ENCODE peak calls at places on chromosomes 6 and 20, in nine cellular contexts. K is ureter; O is left lung; R is activated T-cell treated with anti-CD3 and anti-CD28 coated beads, Interleukin-2, amount 50 U/mL, for 72 hours; V is mammary epithelial cell; N is AG08396; A is central memory CD4-positive, alpha-beta T cell; Q is T1000; M is HCEC 1CT. C is an unnamed sample.

GRCh38 chr6:149254241-149254640 is 63.3 kb upstream of the TAB2 start:
- DNase-seq in K (no peak), O (no peak), R (no peak), V (no peak), N (no peak), A (no peak), Q (no peak), M (no peak), C (no peak)

GRCh38 chr20:10603971-10604864 is 69.6 kb downstream of the JAG1 start:
- DNase-seq in K (peak; percentile 60), O (peak; percentile 56), R (no peak), V (peak; percentile 86), N (peak; percentile 77), A (no peak), Q (peak; percentile 36), M (peak; percentile 94), C (no peak)

GRCh38 chr20:33061626-33062025 is 7.9 kb downstream of the BPIFB3 start:
- DNase-seq in K (no peak), O (no peak), R (no peak), V (no peak), N (no peak), A (no peak), Q (no peak), M (no peak), C (no peak)

GRCh38 chr6:45371924-45372582 is 5.7 kb downstream of the SUPT3H start:
- DNase-seq in K (no peak), O (no peak), R (no peak), V (no peak), N (no peak), A (no peak), Q (no peak), M (peak; percentile 15), C (no peak)

GRCh38 chr6:31813463-31813849 is 1.6 kb downstream of the HSPA1L start:
- DNase-seq in K (no peak), O (no peak), R (no peak), V (no peak), N (no peak), A (no peak), Q (no peak), M (no peak), C (no peak)

GRCh38 chr6:16999486-17000436 is 102.1 kb upstream of the STMND1 start:
- DNase-seq in K (no peak), O (no peak), R (no peak), V (peak; percentile 50), N (peak; percentile 68), A (no peak), Q (no peak), M (peak; percentile 70), C (no peak)

GRCh38 chr6:31581511-31582229 is 554 bp downstream of the LTB start:
- DNase-seq in K (no peak), O (no peak), R (no peak), V (no peak), N (no peak), A (no peak), Q (no peak), M (no peak), C (peak; percentile 38)

GRCh38 chr6:18044108-18044783 is 56.8 kb upstream of the KIF13A start:
- DNase-seq in K (peak; percentile 20), O (no peak), R (no peak), V (no peak), N (no peak), A (no peak), Q (no peak), M (no peak), C (no peak)

GRCh38 chr20:19047040-19047950 is 165.1 kb upstream of the SLC24A3 start:
- DNase-seq in K (peak; percentile 88), O (peak; percentile 64), R (no peak), V (peak; percentile 81), N (no peak), A (no peak), Q (no peak), M (no peak), C (no peak)

GRCh38 chr6:118263929-118264486 is 284.1 kb upstream of the PLN start:
- DNase-seq in K (no peak), O (no peak), R (no peak), V (no peak), N (peak; percentile 17), A (no peak), Q (no peak), M (peak; percentile 12), C (no peak)

GRCh38 chr20:34396408-34396807 is 33.3 kb downstream of the ITCH start:
- DNase-seq in K (no peak), O (no peak), R (no peak), V (no peak), N (no peak), A (no peak), Q (no peak), M (no peak), C (no peak)

GRCh38 chr6:15947923-15948322 is 181.0 kb upstream of the MYLIP start:
- DNase-seq in K (no peak), O (no peak), R (no peak), V (no peak), N (no peak), A (no peak), Q (no peak), M (no peak), C (no peak)

GRCh38 chr6:156686940-156687874 is 90.0 kb upstream of the ARID1B start:
- DNase-seq in K (peak; percentile 94), O (peak; percentile 90), R (peak; percentile 72), V (peak; percentile 77), N (peak; percentile 99), A (peak; percentile 84), Q (peak; percentile 87), M (peak; percentile 82), C (peak; percentile 75)

GRCh38 chr6:124961784-124962611 is at the start of gene RNF217:
- DNase-seq in K (peak; percentile 73), O (peak; percentile 73), R (peak; percentile 36), V (peak; percentile 62), N (peak; percentile 70), A (no peak), Q (no peak), M (peak; percentile 56), C (no peak)

GRCh38 chr6:3566812-3567211 is 110.0 kb upstream of the SLC22A23 start:
- DNase-seq in K (no peak), O (no peak), R (no peak), V (peak; percentile 47), N (peak; percentile 56), A (no peak), Q (no peak), M (peak; percentile 81), C (no peak)

GRCh38 chr6:163837681-163838431 is 423.3 kb downstream of the QKI start:
- DNase-seq in K (no peak), O (no peak), R (no peak), V (no peak), N (peak; percentile 35), A (no peak), Q (no peak), M (no peak), C (no peak)

GRCh38 chr6:16004934-16005673 is 123.8 kb upstream of the MYLIP start:
- DNase-seq in K (no peak), O (no peak), R (no peak), V (peak; percentile 7), N (no peak), A (no peak), Q (no peak), M (no peak), C (no peak)

GRCh38 chr6:52063584-52064400 is 23.6 kb downstream of the PKHD1 start:
- DNase-seq in K (peak; percentile 62), O (no peak), R (peak; percentile 68), V (peak; percentile 57), N (peak; percentile 49), A (peak; percentile 50), Q (peak; percentile 21), M (peak; percentile 42), C (peak; percentile 72)

GRCh38 chr20:18225652-18226051 is 62.7 kb upstream of the ZNF133 start:
- DNase-seq in K (no peak), O (no peak), R (no peak), V (peak; percentile 38), N (peak; percentile 15), A (no peak), Q (no peak), M (no peak), C (no peak)

GRCh38 chr6:47203266-47203967 is 106.3 kb downstream of the TNFRSF21 start:
- DNase-seq in K (no peak), O (no peak), R (peak; percentile 41), V (no peak), N (no peak), A (no peak), Q (no peak), M (no peak), C (no peak)

GRCh38 chr6:161922631-161923119 is 648.8 kb upstream of the AGPAT4 start:
- DNase-seq in K (peak; percentile 52), O (peak; percentile 62), R (peak; percentile 35), V (peak; percentile 19), N (peak; percentile 9), A (no peak), Q (no peak), M (peak; percentile 38), C (no peak)

GRCh38 chr6:89999154-89999553 is 104.9 kb downstream of the GJA10 start:
- DNase-seq in K (no peak), O (peak; percentile 42), R (no peak), V (peak; percentile 77), N (no peak), A (no peak), Q (no peak), M (peak; percentile 2), C (peak; percentile 49)

GRCh38 chr6:132526461-132526860 is 11.6 kb upstream of the TAAR9 start:
- DNase-seq in K (no peak), O (no peak), R (no peak), V (no peak), N (no peak), A (no peak), Q (no peak), M (peak; percentile 5), C (no peak)

GRCh38 chr6:16301511-16301910 is 63.1 kb downstream of the GMPR start:
- DNase-seq in K (no peak), O (no peak), R (no peak), V (no peak), N (no peak), A (no peak), Q (no peak), M (no peak), C (no peak)

GRCh38 chr6:128672023-128672422 is 151.6 kb upstream of the PTPRK start:
- DNase-seq in K (no peak), O (no peak), R (no peak), V (no peak), N (no peak), A (no peak), Q (no peak), M (no peak), C (no peak)

GRCh38 chr6:138970159-138970558 is 17.9 kb downstream of the REPS1 start:
- DNase-seq in K (no peak), O (no peak), R (no peak), V (no peak), N (no peak), A (no peak), Q (no peak), M (no peak), C (no peak)

GRCh38 chr20:35490736-35491181 is 35.4 kb downstream of the CEP250 start:
- DNase-seq in K (no peak), O (no peak), R (peak; percentile 67), V (no peak), N (no peak), A (peak; percentile 75), Q (no peak), M (no peak), C (peak; percentile 80)

GRCh38 chr6:112691289-112691688 is 344.2 kb downstream of the RFPL4B start:
- DNase-seq in K (no peak), O (no peak), R (no peak), V (peak; percentile 88), N (peak; percentile 80), A (no peak), Q (peak; percentile 53), M (peak; percentile 92), C (no peak)

GRCh38 chr6:4973972-4974885 is 29.6 kb downstream of the RPP40 start:
- DNase-seq in K (peak; percentile 54), O (no peak), R (no peak), V (no peak), N (peak; percentile 73), A (no peak), Q (no peak), M (no peak), C (no peak)

GRCh38 chr6:28657756-28658465 is 132.2 kb downstream of the GPX5 start:
- DNase-seq in K (no peak), O (no peak), R (peak; percentile 59), V (peak; percentile 44), N (peak; percentile 80), A (peak; percentile 23), Q (peak; percentile 41), M (peak; percentile 55), C (peak; percentile 35)

GRCh38 chr20:5886788-5887187 is 63.5 kb downstream of the TRMT6 start:
- DNase-seq in K (no peak), O (no peak), R (no peak), V (peak; percentile 11), N (no peak), A (no peak), Q (no peak), M (no peak), C (no peak)

C was measured in activated CD4-positive, alpha-beta memory T cell treated with anti-CD3 and anti-CD28 coated beads, Interleukin-2, amount 10 ng/mL, durations not matched to agents 7 days and 5 days.